ENCODE peak calls at places on chromosomes 13 and 19, in seven cellular contexts. One of them, this sample, is unnamed.

GRCh38 chr13:73779881-73780280 is 354.3 kb downstream of the KLF12 start:
- DNase-seq in HepG2: no peak
- DNase-seq in H1: no peak
- DNase-seq in K562: no peak
- DNase-seq in SK-N-SH: no peak
- DNase-seq in HCT116: no peak
- DNase-seq in GM12878: no peak
- DNase-seq in this sample: no peak

GRCh38 chr19:56270676-56271075 is 1.9 kb upstream of the EDDM13 start:
- DNase-seq in SK-N-SH: no peak
- DNase-seq in HepG2: no peak
- DNase-seq in H1: no peak
- DNase-seq in K562: no peak
- DNase-seq in GM12878: no peak
- DNase-seq in HCT116: no peak
- DNase-seq in this sample: no peak

GRCh38 chr19:40517248-40517647 is 50.4 kb downstream of the SPTBN4 start:
- DNase-seq in HCT116: no peak
- DNase-seq in SK-N-SH: no peak
- DNase-seq in K562: no peak
- DNase-seq in GM12878: no peak
- DNase-seq in H1: no peak
- DNase-seq in HepG2: no peak
- DNase-seq in this sample: no peak

GRCh38 chr19:6521718-6522646 is 8.8 kb upstream of the TNFSF9 start:
- DNase-seq in H1: no peak
- DNase-seq in GM12878: peak
- DNase-seq in K562: peak
- DNase-seq in HCT116: no peak
- DNase-seq in HepG2: no peak
- DNase-seq in SK-N-SH: no peak
- DNase-seq in this sample: no peak

GRCh38 chr19:28465317-28466086 is 747.4 kb downstream of the UQCRFS1 start:
- DNase-seq in HCT116: no peak
- DNase-seq in GM12878: no peak
- DNase-seq in H1: no peak
- DNase-seq in SK-N-SH: no peak
- DNase-seq in K562: no peak
- DNase-seq in HepG2: no peak
- DNase-seq in this sample: no peak

GRCh38 chr19:36686365-36687213 is 823 bp upstream of the ZNF567 start:
- DNase-seq in H1: peak
- DNase-seq in GM12878: no peak
- DNase-seq in HepG2: no peak
- DNase-seq in HCT116: no peak
- DNase-seq in K562: no peak
- DNase-seq in SK-N-SH: no peak
- DNase-seq in this sample: peak

GRCh38 chr13:66618702-66619101 is 611.4 kb downstream of the PCDH9 start:
- DNase-seq in SK-N-SH: peak
- DNase-seq in HepG2: peak
- DNase-seq in GM12878: no peak
- DNase-seq in HCT116: peak
- DNase-seq in K562: no peak
- DNase-seq in H1: no peak
- DNase-seq in this sample: peak

GRCh38 chr13:87087741-87088140 is 583.4 kb upstream of the SLITRK5 start:
- DNase-seq in HepG2: no peak
- DNase-seq in HCT116: no peak
- DNase-seq in K562: no peak
- DNase-seq in GM12878: no peak
- DNase-seq in H1: no peak
- DNase-seq in SK-N-SH: no peak
- DNase-seq in this sample: no peak

GRCh38 chr19:27748551-27749152 is 1464.3 kb downstream of the UQCRFS1 start:
- DNase-seq in HepG2: no peak
- DNase-seq in K562: no peak
- DNase-seq in GM12878: no peak
- DNase-seq in H1: no peak
- DNase-seq in HCT116: no peak
- DNase-seq in SK-N-SH: no peak
- DNase-seq in this sample: no peak

GRCh38 chr19:46009530-46010510 is 13.0 kb downstream of the PGLYRP1 start:
- DNase-seq in HCT116: peak
- DNase-seq in H1: peak
- DNase-seq in K562: peak
- DNase-seq in GM12878: no peak
- DNase-seq in HepG2: peak
- DNase-seq in SK-N-SH: peak
- DNase-seq in this sample: peak

GRCh38 chr19:39847525-39847924 is 1.3 kb upstream of the FBL start:
- DNase-seq in H1: no peak
- DNase-seq in HepG2: peak
- DNase-seq in GM12878: no peak
- DNase-seq in SK-N-SH: no peak
- DNase-seq in K562: no peak
- DNase-seq in HCT116: no peak
- DNase-seq in this sample: peak

GRCh38 chr19:2552859-2553258 is 76.9 kb downstream of the GADD45B start:
- DNase-seq in GM12878: peak
- DNase-seq in H1: no peak
- DNase-seq in K562: peak
- DNase-seq in SK-N-SH: no peak
- DNase-seq in HCT116: no peak
- DNase-seq in HepG2: no peak
- DNase-seq in this sample: no peak

GRCh38 chr13:74450525-74450845 is 316.3 kb upstream of the KLF12 start:
- DNase-seq in HepG2: no peak
- DNase-seq in SK-N-SH: no peak
- DNase-seq in GM12878: no peak
- DNase-seq in HCT116: no peak
- DNase-seq in H1: no peak
- DNase-seq in K562: no peak
- DNase-seq in this sample: no peak

GRCh38 chr13:88005188-88005587 is 334.0 kb downstream of the SLITRK5 start:
- DNase-seq in GM12878: no peak
- DNase-seq in SK-N-SH: no peak
- DNase-seq in K562: no peak
- DNase-seq in HepG2: no peak
- DNase-seq in H1: no peak
- DNase-seq in HCT116: no peak
- DNase-seq in this sample: peak

GRCh38 chr19:49676136-49676689 is 858 bp upstream of the PRMT1 start:
- DNase-seq in GM12878: peak
- DNase-seq in H1: no peak
- DNase-seq in K562: peak
- DNase-seq in HepG2: peak
- DNase-seq in SK-N-SH: peak
- DNase-seq in HCT116: peak
- DNase-seq in this sample: peak

GRCh38 chr19:40599331-40600085 is 1.7 kb upstream of the LTBP4 start:
- DNase-seq in K562: peak
- DNase-seq in HCT116: no peak
- DNase-seq in HepG2: no peak
- DNase-seq in SK-N-SH: no peak
- DNase-seq in H1: no peak
- DNase-seq in GM12878: no peak
- DNase-seq in this sample: no peak

GRCh38 chr19:17762505-17763229 is 11.4 kb downstream of the FCHO1 start:
- DNase-seq in SK-N-SH: peak
- DNase-seq in H1: peak
- DNase-seq in K562: peak
- DNase-seq in HCT116: no peak
- DNase-seq in HepG2: peak
- DNase-seq in GM12878: no peak
- DNase-seq in this sample: no peak

GRCh38 chr19:5122121-5122400 is 153.1 kb downstream of the KDM4B start:
- DNase-seq in HepG2: no peak
- DNase-seq in GM12878: no peak
- DNase-seq in HCT116: no peak
- DNase-seq in H1: no peak
- DNase-seq in SK-N-SH: no peak
- DNase-seq in K562: no peak
- DNase-seq in this sample: no peak

GRCh38 chr19:29576761-29577661 is 29.1 kb upstream of the POP4 start:
- DNase-seq in HCT116: no peak
- DNase-seq in HepG2: no peak
- DNase-seq in SK-N-SH: no peak
- DNase-seq in K562: no peak
- DNase-seq in GM12878: peak
- DNase-seq in H1: peak
- DNase-seq in this sample: no peak

GRCh38 chr19:14381689-14382474 is 638 bp downstream of the ADGRE5 start:
- DNase-seq in K562: peak
- DNase-seq in HepG2: no peak
- DNase-seq in GM12878: no peak
- DNase-seq in HCT116: no peak
- DNase-seq in H1: no peak
- DNase-seq in SK-N-SH: no peak
- DNase-seq in this sample: no peak

GRCh38 chr13:41061914-41062837 is 867 bp downstream of the WBP4 start:
- DNase-seq in SK-N-SH: no peak
- DNase-seq in HCT116: peak
- DNase-seq in K562: no peak
- DNase-seq in H1: no peak
- DNase-seq in GM12878: no peak
- DNase-seq in HepG2: no peak
- DNase-seq in this sample: no peak
- TF ChIP-seq JUND in SK-N-SH: no peak
- TF ChIP-seq JUND in HCT116: no peak
- TF ChIP-seq JUND in K562: no peak
- TF ChIP-seq JUND in H1: no peak
- TF ChIP-seq JUND in GM12878: no peak
- TF ChIP-seq JUND in HepG2: no peak
- TF ChIP-seq JUND in this sample: no peak

GRCh38 chr13:80180745-80181144 is 160.2 kb downstream of the SPRY2 start:
- DNase-seq in HepG2: no peak
- DNase-seq in GM12878: no peak
- DNase-seq in HCT116: no peak
- DNase-seq in H1: no peak
- DNase-seq in SK-N-SH: no peak
- DNase-seq in K562: no peak
- DNase-seq in this sample: no peak

GRCh38 chr13:80173224-80173623 is 167.7 kb downstream of the SPRY2 start:
- DNase-seq in SK-N-SH: no peak
- DNase-seq in GM12878: no peak
- DNase-seq in H1: no peak
- DNase-seq in HCT116: no peak
- DNase-seq in K562: no peak
- DNase-seq in HepG2: no peak
- DNase-seq in this sample: no peak

GRCh38 chr13:80177327-80177726 is 163.6 kb downstream of the SPRY2 start:
- DNase-seq in H1: no peak
- DNase-seq in GM12878: no peak
- DNase-seq in K562: no peak
- DNase-seq in SK-N-SH: no peak
- DNase-seq in HepG2: no peak
- DNase-seq in HCT116: no peak
- DNase-seq in this sample: no peak
- TF ChIP-seq JUND in H1: no peak
- TF ChIP-seq JUND in GM12878: no peak
- TF ChIP-seq JUND in K562: no peak
- TF ChIP-seq JUND in SK-N-SH: no peak
- TF ChIP-seq JUND in HepG2: no peak
- TF ChIP-seq JUND in HCT116: no peak
- TF ChIP-seq JUND in this sample: no peak

GRCh38 chr13:110553417-110553816 is 8.1 kb downstream of the RAB20 start:
- DNase-seq in SK-N-SH: no peak
- DNase-seq in K562: peak
- DNase-seq in HCT116: no peak
- DNase-seq in HepG2: peak
- DNase-seq in GM12878: no peak
- DNase-seq in H1: no peak
- DNase-seq in this sample: no peak

GRCh38 chr13:110552767-110553166 is 8.8 kb downstream of the RAB20 start:
- DNase-seq in HCT116: no peak
- DNase-seq in GM12878: no peak
- DNase-seq in K562: no peak
- DNase-seq in SK-N-SH: no peak
- DNase-seq in H1: no peak
- DNase-seq in HepG2: no peak
- DNase-seq in this sample: no peak

GRCh38 chr13:110554946-110555345 is 6.6 kb downstream of the RAB20 start:
- DNase-seq in HepG2: no peak
- DNase-seq in SK-N-SH: no peak
- DNase-seq in HCT116: no peak
- DNase-seq in H1: no peak
- DNase-seq in GM12878: no peak
- DNase-seq in K562: no peak
- DNase-seq in this sample: no peak

GRCh38 chr13:110555601-110556223 is 5.8 kb downstream of the RAB20 start:
- DNase-seq in H1: no peak
- DNase-seq in HCT116: no peak
- DNase-seq in SK-N-SH: no peak
- DNase-seq in GM12878: no peak
- DNase-seq in HepG2: peak
- DNase-seq in K562: no peak
- DNase-seq in this sample: peak

GRCh38 chr13:110554227-110554836 is 7.2 kb downstream of the RAB20 start:
- DNase-seq in SK-N-SH: no peak
- DNase-seq in HCT116: no peak
- DNase-seq in GM12878: no peak
- DNase-seq in HepG2: no peak
- DNase-seq in K562: no peak
- DNase-seq in H1: no peak
- DNase-seq in this sample: no peak
- TF ChIP-seq JUND in SK-N-SH: no peak
- TF ChIP-seq JUND in HCT116: no peak
- TF ChIP-seq JUND in GM12878: no peak
- TF ChIP-seq JUND in HepG2: no peak
- TF ChIP-seq JUND in K562: no peak
- TF ChIP-seq JUND in H1: no peak
- TF ChIP-seq JUND in this sample: no peak

DNA sequence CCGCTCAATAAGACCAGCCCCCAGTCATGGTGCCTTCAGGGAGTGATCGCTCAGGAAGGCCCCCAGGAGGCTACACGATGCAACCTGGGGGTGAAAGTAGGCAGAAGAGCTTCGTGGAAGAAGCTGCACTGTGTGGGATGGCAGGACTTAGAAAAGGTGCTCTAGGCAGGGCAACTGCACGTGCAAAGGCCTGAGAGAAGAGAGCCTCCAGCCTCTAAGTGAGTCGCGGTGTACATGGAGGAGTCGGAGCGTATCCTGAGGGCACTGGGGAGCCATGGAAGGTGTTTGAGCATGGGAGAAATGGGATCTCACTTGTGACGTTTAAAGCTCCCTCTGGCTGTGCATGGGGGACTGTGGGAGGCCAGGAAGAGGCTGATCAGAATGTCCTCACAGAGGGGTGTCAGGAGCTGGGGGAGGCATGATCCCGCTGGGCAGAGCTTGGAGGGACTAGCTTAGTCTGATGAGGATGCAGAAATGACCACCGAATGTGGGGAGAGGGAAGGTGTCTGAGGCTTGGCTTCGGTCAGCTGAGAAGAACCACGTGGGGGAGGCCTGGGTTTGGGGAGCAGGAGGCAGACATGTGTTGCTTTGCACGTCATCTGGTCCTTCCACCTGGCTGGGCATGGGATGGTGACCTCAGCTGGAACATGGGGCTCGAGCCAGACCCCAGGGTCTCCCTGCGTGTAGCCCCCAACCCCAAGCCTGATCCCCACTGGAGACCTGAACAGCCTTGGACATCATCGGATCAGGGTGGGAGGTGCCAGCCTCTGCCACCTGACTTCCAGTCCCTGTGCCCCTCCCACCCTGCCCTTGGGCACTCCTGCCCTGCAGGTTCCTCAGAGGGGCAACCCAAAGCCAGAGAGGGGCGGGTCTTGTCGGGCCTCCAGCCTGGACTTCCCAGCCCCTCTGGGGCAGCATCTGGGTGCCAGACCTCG is 1.1 kb downstream of the APC2 start:
- DNase-seq in SK-N-SH: peak
- DNase-seq in GM12878: no peak
- DNase-seq in H1: no peak
- DNase-seq in HCT116: no peak
- DNase-seq in HepG2: no peak
- DNase-seq in K562: no peak
- DNase-seq in this sample: no peak
- TF ChIP-seq JUND in SK-N-SH: no peak
- TF ChIP-seq JUND in GM12878: no peak
- TF ChIP-seq JUND in H1: no peak
- TF ChIP-seq JUND in HCT116: no peak
- TF ChIP-seq JUND in HepG2: no peak
- TF ChIP-seq JUND in K562: no peak
- TF ChIP-seq JUND in this sample: no peak

This sample was measured in T47D.